ENCODE peak calls at places on chromosomes 1 and 21, in five cellular contexts. A is prostate gland; N is ovary; C is psoas muscle; Z is CD4-positive, CD25-positive, alpha-beta regulatory T cell. G is an unnamed sample.

GRCh38 chr1:117301906-117302305 is 65.3 kb upstream of the MAN1A2 start:
- DNase-seq in A (no peak), N (no peak), C (no peak), Z (no peak), G (no peak)

GRCh38 chr1:173275496-173275895 is 68.4 kb upstream of the TNFSF4 start:
- DNase-seq in A (no peak), N (no peak), C (no peak), Z (no peak), G (no peak)

GRCh38 chr1:107979088-107979487 is 14.1 kb upstream of the VAV3 start:
- DNase-seq in A (no peak), N (no peak), C (no peak), Z (no peak), G (no peak)

GRCh38 chr1:2127181-2128145 is 67.1 kb downstream of the FAAP20 start:
- DNase-seq in A (peak; percentile 43), N (no peak), C (peak; percentile 11), Z (no peak), G (no peak)

GRCh38 chr1:26069941-26070807 is 2.7 kb upstream of the TRIM63 start:
- DNase-seq in A (no peak), N (no peak), C (no peak), Z (no peak), G (no peak)

GRCh38 chr1:3910769-3911520 is 10.9 kb upstream of the C1orf174 start:
- DNase-seq in A (peak; percentile 71), N (no peak), C (peak; percentile 49), Z (peak; percentile 65), G (no peak)

GRCh38 chr1:164733070-164733469 is 174.1 kb downstream of the PBX1 start:
- DNase-seq in A (no peak), N (no peak), C (no peak), Z (no peak), G (no peak)

GRCh38 chr1:170495006-170495405 is 37.0 kb upstream of the GORAB start:
- DNase-seq in A (no peak), N (no peak), C (no peak), Z (no peak), G (no peak)

GRCh38 chr1:171715813-171716251 is 26.0 kb downstream of the VAMP4 start:
- DNase-seq in A (peak; percentile 4), N (no peak), C (no peak), Z (no peak), G (no peak)

GRCh38 chr1:233443040-233443439 is 115.5 kb downstream of the MAP3K21 start:
- DNase-seq in A (no peak), N (no peak), C (no peak), Z (no peak), G (no peak)

GRCh38 chr1:212749924-212750535 is 41.5 kb downstream of the NSL1 start:
- DNase-seq in A (no peak), N (no peak), C (no peak), Z (no peak), G (no peak)

GRCh38 chr1:23227806-23228205 is 10.5 kb upstream of the HTR1D start:
- DNase-seq in A (no peak), N (no peak), C (no peak), Z (no peak), G (no peak)

GRCh38 chr1:230153655-230154296 is 86.7 kb downstream of the GALNT2 start:
- DNase-seq in A (no peak), N (no peak), C (no peak), Z (no peak), G (no peak)

GRCh38 chr1:21546122-21546825 is 37.1 kb downstream of the ALPL start:
- DNase-seq in A (no peak), N (no peak), C (no peak), Z (no peak), G (no peak)

GRCh38 chr1:182305861-182306260 is 85.7 kb downstream of the GLUL start:
- DNase-seq in A (no peak), N (no peak), C (no peak), Z (no peak), G (no peak)

GRCh38 chr1:215905493-215906095 is 338.5 kb downstream of the KCTD3 start:
- DNase-seq in A (no peak), N (no peak), C (no peak), Z (no peak), G (no peak)

GRCh38 chr1:223639333-223639749 is 26.2 kb downstream of the CAPN8 start:
- DNase-seq in A (no peak), N (no peak), C (no peak), Z (no peak), G (no peak)

GRCh38 chr1:118253310-118253903 is 68.4 kb upstream of the SPAG17 start:
- DNase-seq in A (no peak), N (no peak), C (no peak), Z (no peak), G (no peak)

GRCh38 chr1:79497193-79497773 is 490.8 kb upstream of the ADGRL4 start:
- DNase-seq in A (no peak), N (no peak), C (no peak), Z (no peak), G (no peak)

GRCh38 chr1:236522937-236523703 is 662 bp upstream of the LGALS8 start:
- DNase-seq in A (peak; percentile 58), N (peak; percentile 54), C (peak; percentile 27), Z (no peak), G (no peak)

GRCh38 chr1:187476671-187477070 is 647.9 kb downstream of the PLA2G4A start:
- DNase-seq in A (no peak), N (no peak), C (no peak), Z (no peak), G (no peak)

GRCh38 chr1:44513111-44513510 is 108.1 kb downstream of the RNF220 start:
- DNase-seq in A (no peak), N (no peak), C (no peak), Z (no peak), G (no peak)

GRCh38 chr21:34809822-34810221 is 141.0 kb downstream of the CLIC6 start:
- DNase-seq in A (no peak), N (no peak), C (no peak), Z (no peak), G (no peak)

GRCh38 chr1:47837046-47837830 is 159.9 kb downstream of the TRABD2B start:
- DNase-seq in A (no peak), N (no peak), C (no peak), Z (no peak), G (no peak)

GRCh38 chr21:37452222-37452621 is 85.6 kb downstream of the DYRK1A start:
- DNase-seq in A (no peak), N (no peak), C (no peak), Z (no peak), G (peak; percentile 17)

GRCh38 chr1:26418865-26419349 is 8.3 kb downstream of the LIN28A start:
- DNase-seq in A (no peak), N (no peak), C (no peak), Z (no peak), G (no peak)

GRCh38 chr1:210741564-210741963 is 392.4 kb downstream of the KCNH1 start:
- DNase-seq in A (no peak), N (no peak), C (no peak), Z (no peak), G (no peak)

GRCh38 chr21:33244781-33245105 is 15.0 kb downstream of the IFNAR2 start:
- DNase-seq in A (no peak), N (no peak), C (no peak), Z (no peak), G (no peak)

GRCh38 chr21:33246506-33246905 is 16.8 kb downstream of the IFNAR2 start:
- DNase-seq in A (no peak), N (no peak), C (no peak), Z (no peak), G (no peak)

GRCh38 chr21:33247596-33247995 is 17.9 kb downstream of the IFNAR2 start:
- DNase-seq in A (no peak), N (no peak), C (no peak), Z (no peak), G (no peak)

GRCh38 chr21:33245289-33245918 is 15.7 kb downstream of the IFNAR2 start:
- DNase-seq in A (no peak), N (no peak), C (no peak), Z (no peak), G (no peak)

GRCh38 chr21:33246963-33247362 is 17.2 kb downstream of the IFNAR2 start:
- DNase-seq in A (no peak), N (no peak), C (no peak), Z (no peak), G (no peak)
- H3K36me3 ChIP-seq in A (no peaks in the 10 kb centered on the region), N (no peaks in the 10 kb centered on the region), C (no peaks in the 10 kb centered on the region), Z (peaks cover 81% of the 10 kb centered on the region), G (peaks cover 40% of the 10 kb centered on the region)

GRCh38 chr1:33343539-33343938 is 22.6 kb upstream of the A3GALT2 start:
- DNase-seq in A (no peak), N (no peak), C (no peak), Z (no peak), G (no peak)
- H3K36me3 ChIP-seq in A (no peaks in the 10 kb centered on the region), N (no peaks in the 10 kb centered on the region), C (peaks cover 13% of the 10 kb centered on the region), Z (peaks cover 9% of the 10 kb centered on the region), G (peaks cover 5% of the 10 kb centered on the region)

GRCh38 chr21:41378849-41379248 is 17.0 kb downstream of the MX2 start:
- DNase-seq in A (no peak), N (no peak), C (no peak), Z (no peak), G (no peak)

GRCh38 chr21:41377715-41378114 is 15.9 kb downstream of the MX2 start:
- DNase-seq in A (no peak), N (no peak), C (no peak), Z (no peak), G (no peak)

GRCh38 chr21:41375875-41376274 is 14.0 kb downstream of the MX2 start:
- DNase-seq in A (no peak), N (no peak), C (no peak), Z (no peak), G (no peak)

GRCh38 chr21:41381731-41382130 is 19.9 kb downstream of the MX2 start:
- DNase-seq in A (no peak), N (no peak), C (no peak), Z (no peak), G (no peak)

DNA sequence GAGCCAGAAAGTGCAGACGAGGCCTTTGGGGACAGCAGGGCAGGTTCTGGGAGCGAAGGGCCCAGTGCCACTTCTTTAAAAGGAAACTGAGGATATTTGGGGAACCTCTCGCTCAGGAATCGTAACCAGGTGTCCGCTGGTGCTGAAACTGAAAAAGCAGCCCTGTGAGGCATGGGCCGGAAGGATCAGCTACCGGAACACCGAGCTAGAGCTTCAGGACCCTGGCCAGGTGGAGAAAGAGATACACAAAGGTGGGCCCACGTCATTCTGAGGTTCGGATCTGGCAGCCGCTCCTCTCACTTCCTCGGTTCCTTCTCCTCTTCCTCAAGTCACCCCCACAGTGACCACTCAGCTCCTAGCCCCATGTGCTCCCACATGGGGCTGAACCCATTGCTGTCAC is 18.1 kb downstream of the MX2 start:
- DNase-seq in A (no peak), N (no peak), C (no peak), Z (no peak), G (no peak)
- H3K36me3 ChIP-seq in A (no peaks in the 10 kb centered on the region), N (no peaks in the 10 kb centered on the region), C (no peaks in the 10 kb centered on the region), Z (peaks cover 69% of the 10 kb centered on the region), G (no peaks in the 10 kb centered on the region)

GRCh38 chr1:225860107-225860506 is 22.1 kb downstream of the TMEM63A start:
- DNase-seq in A (no peak), N (no peak), C (no peak), Z (no peak), G (no peak)

GRCh38 chr1:225859151-225859550 is 23.0 kb downstream of the TMEM63A start:
- DNase-seq in A (no peak), N (no peak), C (no peak), Z (no peak), G (no peak)

GRCh38 chr1:225862581-225862950 is 19.6 kb downstream of the TMEM63A start:
- DNase-seq in A (no peak), N (no peak), C (no peak), Z (no peak), G (no peak)

GRCh38 chr1:225861834-225862580 is 20.2 kb downstream of the TMEM63A start:
- DNase-seq in A (no peak), N (no peak), C (no peak), Z (no peak), G (no peak)

GRCh38 chr1:225860860-225861441 is 21.2 kb downstream of the TMEM63A start:
- DNase-seq in A (no peak), N (no peak), C (no peak), Z (no peak), G (no peak)
- H3K36me3 ChIP-seq in A (peaks cover 27% of the 10 kb centered on the region), N (no peaks in the 10 kb centered on the region), C (peaks cover 5% of the 10 kb centered on the region), Z (peaks cover 92% of the 10 kb centered on the region), G (peaks cover 46% of the 10 kb centered on the region)

G was measured in thoracic aorta.